ENCODE peak calls at places on chromosomes 16 and 17, in ten cellular contexts. E is testis, Q is HT-29, O is NCI-H1048, Y is NAMALWA, N is WTC11, D is foreskin melanocyte, V is upper lobe of right lung, H is hepatocyte, S is pancreas. B is an unnamed sample.

GRCh38 chr17:4407851-4408250 is 25.9 kb upstream of the SPNS3 start:
- DNase-seq in N (no peak), V (no peak), Y (no peak), D (no peak), E (no peak), S (peak), Q (no peak), O (no peak), H (no peak), B (no peak)

GRCh38 chr16:8847623-8848022 is 21.2 kb downstream of the CARHSP1 start:
- DNase-seq in Y (no peak), E (no peak), V (peak), D (no peak), O (no peak), Q (no peak), H (peak), N (no peak), S (no peak), B (no peak)

GRCh38 chr16:12283596-12283995 is 307.1 kb downstream of the SNX29 start:
- DNase-seq in V (no peak), Y (no peak), D (no peak), S (no peak), Q (no peak), O (no peak), N (no peak), E (no peak), H (no peak), B (no peak)

GRCh38 chr17:32943206-32943605 is 15.3 kb downstream of the TMEM98 start:
- DNase-seq in H (no peak), E (no peak), O (no peak), S (peak), D (no peak), Q (no peak), N (no peak), Y (no peak), V (no peak), B (no peak)

GRCh38 chr17:3511841-3512511 is 36.2 kb downstream of the ASPA start:
- DNase-seq in S (no peak), E (no peak), H (no peak), D (no peak), V (no peak), O (no peak), N (no peak), Q (no peak), Y (no peak), B (no peak)

GRCh38 chr16:56669840-56670639 is 426 bp downstream of the MT1H start:
- DNase-seq in V (no peak), Y (no peak), N (no peak), S (no peak), H (no peak), Q (no peak), O (no peak), E (no peak), D (no peak), B (no peak)

GRCh38 chr16:87706278-87707000 is 59.3 kb downstream of the KLHDC4 start:
- DNase-seq in E (no peak), S (peak), V (peak), Y (peak), Q (no peak), H (peak), N (no peak), D (no peak), O (no peak), B (peak)

GRCh38 chr16:69831212-69832123 is 69.3 kb downstream of the WWP2 start:
- DNase-seq in H (no peak), Y (no peak), D (no peak), O (no peak), N (no peak), S (no peak), E (no peak), V (no peak), Q (peak), B (no peak)

GRCh38 chr16:89345663-89346150 is 128.2 kb downstream of the ZNF778 start:
- DNase-seq in Q (peak), N (no peak), Y (no peak), V (peak), S (no peak), D (no peak), H (peak), O (no peak), E (no peak), B (peak)

GRCh38 chr17:17116406-17116805 is 74.1 kb downstream of the MPRIP start:
- DNase-seq in S (no peak), N (no peak), Q (no peak), H (no peak), Y (no peak), D (no peak), V (no peak), E (no peak), O (no peak), B (no peak)

GRCh38 chr17:17391575-17392370 is 85.0 kb upstream of the MED9 start:
- DNase-seq in N (no peak), H (no peak), S (no peak), E (peak), V (no peak), Q (peak), O (no peak), Y (peak), D (no peak), B (no peak)

GRCh38 chr17:81401727-81402529 is 6.7 kb downstream of the BAHCC1 start:
- DNase-seq in Q (no peak), D (peak), O (no peak), S (no peak), H (no peak), N (peak), E (no peak), V (no peak), Y (peak), B (no peak)

GRCh38 chr17:81064746-81065475 is 30.0 kb downstream of the BAIAP2 start:
- DNase-seq in E (no peak), O (no peak), S (no peak), D (no peak), Y (no peak), N (no peak), Q (no peak), H (peak), V (no peak), B (no peak)

GRCh38 chr17:31202968-31203367 is 94.1 kb downstream of the OMG start:
- DNase-seq in H (no peak), E (no peak), S (no peak), O (no peak), Y (no peak), V (no peak), Q (no peak), N (no peak), D (no peak), B (no peak)

GRCh38 chr17:61426482-61427304 is 25.5 kb upstream of the TBX4 start:
- DNase-seq in O (no peak), Y (no peak), H (no peak), V (no peak), D (no peak), N (no peak), E (no peak), S (no peak), Q (no peak), B (no peak)

GRCh38 chr17:81685108-81685507 is 1.3 kb downstream of the HGS start:
- DNase-seq in D (no peak), H (peak), Q (peak), O (no peak), S (no peak), Y (peak), V (no peak), E (no peak), N (no peak), B (no peak)

GRCh38 chr16:4345439-4346204 is 5.5 kb downstream of the PAM16 start:
- DNase-seq in Q (no peak), H (no peak), Y (no peak), V (peak), O (no peak), S (no peak), E (no peak), N (no peak), D (no peak), B (no peak)

GRCh38 chr16:58465817-58466216 is 34.1 kb upstream of the NDRG4 start:
- DNase-seq in E (no peak), D (no peak), Y (no peak), H (no peak), V (no peak), S (no peak), Q (no peak), N (no peak), O (no peak), B (no peak)

B was measured in COR-L47.